ENCODE peak calls at places on chromosomes 16 and 17, in seven cellular contexts. Y is activated CD4-positive, alpha-beta T cell treated with anti-CD3 and anti-CD28 coated beads, Interleukin-2, amount 50 U/mL, for 4 hours; U is iPS-NIHi11; G is stimulated activated naive B cell treated with anti-CD40 and anti-IgM and Interleukin-4, amounts not matched to agents 10 μg/mL and 1 μg/mL and 100 μg/mL, for 72 hours; X is anterior cingulate cortex; K is NCI-H2081; O is Caco-2. T is an unnamed sample.

GRCh38 chr16:2174396-2175131 is 19.0 kb downstream of the TRAF7 start:
- DNase-seq in U (no peak), K (peak), G (no peak), X (no peak), O (no peak), Y (no peak), T (no peak)

GRCh38 chr16:1108299-1109252 is 12.5 kb upstream of the C1QTNF8 start:
- DNase-seq in Y (no peak), G (no peak), U (no peak), O (no peak), X (peak), K (no peak), T (peak)

GRCh38 chr16:86078121-86078600 is 179.2 kb downstream of the IRF8 start:
- DNase-seq in O (peak), G (no peak), U (no peak), K (no peak), X (no peak), Y (no peak), T (no peak)

GRCh38 chr17:8720596-8720995 is 24.0 kb downstream of the CCDC42 start:
- DNase-seq in X (no peak), K (no peak), U (no peak), G (no peak), O (no peak), Y (no peak), T (no peak)

GRCh38 chr16:79772028-79772427 is 171.5 kb upstream of the MAF start:
- DNase-seq in Y (no peak), X (no peak), G (no peak), O (no peak), K (no peak), U (no peak), T (no peak)

GRCh38 chr16:27515874-27516353 is 33.8 kb downstream of the GTF3C1 start:
- DNase-seq in G (peak), O (no peak), X (no peak), K (no peak), Y (no peak), U (peak), T (peak)

GRCh38 chr17:47285003-47285402 is 31.4 kb downstream of the ITGB3 start:
- DNase-seq in X (no peak), Y (no peak), G (no peak), O (no peak), U (no peak), K (no peak), T (no peak)

GRCh38 chr16:56625943-56626654 is 518 bp downstream of the MT1E start:
- DNase-seq in U (no peak), Y (no peak), G (no peak), O (no peak), K (no peak), X (no peak), T (no peak)

GRCh38 chr16:46629331-46629843 is 8.2 kb upstream of the SHCBP1 start:
- DNase-seq in K (no peak), X (no peak), Y (no peak), U (peak), G (no peak), O (no peak), T (peak)

GRCh38 chr16:65725156-65725845 is 603.4 kb upstream of the CDH11 start:
- DNase-seq in K (no peak), G (no peak), O (no peak), X (no peak), Y (no peak), U (no peak), T (no peak)

GRCh38 chr17:8015236-8015956 is 13.0 kb downstream of the GUCY2D start:
- DNase-seq in O (no peak), G (no peak), X (no peak), K (no peak), U (no peak), Y (no peak), T (no peak)

GRCh38 chr17:61862105-61862574 is 1.2 kb downstream of the BRIP1 start:
- DNase-seq in O (no peak), G (no peak), K (no peak), U (no peak), Y (no peak), X (no peak), T (no peak)

GRCh38 chr16:68146583-68146982 is 61.4 kb downstream of the NFATC3 start:
- DNase-seq in X (no peak), G (no peak), K (no peak), O (no peak), U (no peak), Y (no peak), T (no peak)

GRCh38 chr16:56237451-56237930 is 46.2 kb downstream of the GNAO1 start:
- DNase-seq in U (no peak), O (no peak), G (no peak), X (no peak), Y (no peak), K (no peak), T (peak)

GRCh38 chr17:47203984-47204721 is 5.0 kb upstream of the MYL4 start:
- DNase-seq in G (no peak), O (no peak), K (no peak), Y (peak), U (no peak), X (no peak), T (no peak)

GRCh38 chr16:52076332-52077115 is 470.4 kb downstream of the TOX3 start:
- DNase-seq in Y (no peak), X (no peak), K (no peak), G (no peak), O (no peak), U (no peak), T (no peak)

GRCh38 chr17:14211778-14212177 is 24.9 kb downstream of the CDRT15 start:
- DNase-seq in U (peak), X (no peak), O (no peak), Y (peak), K (no peak), G (no peak), T (no peak)

GRCh38 chr17:34567665-34568064 is 11.7 kb upstream of the TMEM132E start:
- DNase-seq in K (no peak), Y (no peak), G (no peak), U (peak), O (no peak), X (no peak), T (no peak)

GRCh38 chr17:77887464-77888241 is 70.8 kb upstream of the TNRC6C start:
- DNase-seq in U (peak), K (peak), O (peak), X (peak), Y (peak), G (peak), T (peak)

GRCh38 chr16:88298166-88298881 is 84.4 kb upstream of the ZNF469 start:
- DNase-seq in Y (no peak), G (no peak), U (no peak), K (no peak), X (no peak), O (no peak), T (no peak)

T was measured in midbrain.